ENCODE peak calls at places on chromosomes 12 and 14, in ten cellular contexts. One of them, this sample, is unnamed.

GRCh38 chr12:75909714-75910451 is 121.7 kb downstream of the PHLDA1 start:
- DNase-seq in CD8-positive, alpha-beta T cell: no peak
- DNase-seq in A549: no peak
- DNase-seq in substantia nigra: no peak
- DNase-seq in GM03348: no peak
- DNase-seq in HuH-7.5: no peak
- DNase-seq in epithelial cell of esophagus: no peak
- DNase-seq in uterus: no peak
- DNase-seq in BJ: no peak
- DNase-seq in mucosa of gallbladder: no peak
- DNase-seq in this sample: no peak

GRCh38 chr14:54857830-54858269 is 44.8 kb downstream of the GCH1 start:
- DNase-seq in HuH-7.5: no peak
- DNase-seq in BJ: no peak
- DNase-seq in epithelial cell of esophagus: no peak
- DNase-seq in uterus: no peak
- DNase-seq in mucosa of gallbladder: no peak
- DNase-seq in A549: no peak
- DNase-seq in CD8-positive, alpha-beta T cell: no peak
- DNase-seq in GM03348: no peak
- DNase-seq in substantia nigra: no peak
- DNase-seq in this sample: no peak

GRCh38 chr12:96103067-96103650 is 67.8 kb upstream of the LTA4H start:
- DNase-seq in BJ: no peak
- DNase-seq in A549: no peak
- DNase-seq in mucosa of gallbladder: no peak
- DNase-seq in CD8-positive, alpha-beta T cell: no peak
- DNase-seq in epithelial cell of esophagus: no peak
- DNase-seq in HuH-7.5: no peak
- DNase-seq in GM03348: no peak
- DNase-seq in uterus: peak; percentile 38
- DNase-seq in substantia nigra: no peak
- DNase-seq in this sample: no peak

GRCh38 chr14:56000846-56001245 is 117.4 kb upstream of the PELI2 start:
- DNase-seq in mucosa of gallbladder: no peak
- DNase-seq in epithelial cell of esophagus: no peak
- DNase-seq in substantia nigra: no peak
- DNase-seq in GM03348: no peak
- DNase-seq in BJ: no peak
- DNase-seq in CD8-positive, alpha-beta T cell: no peak
- DNase-seq in uterus: no peak
- DNase-seq in HuH-7.5: no peak
- DNase-seq in A549: no peak
- DNase-seq in this sample: no peak

GRCh38 chr12:31651893-31652521 is 7.5 kb upstream of the ETFBKMT start:
- DNase-seq in epithelial cell of esophagus: no peak
- DNase-seq in mucosa of gallbladder: no peak
- DNase-seq in GM03348: no peak
- DNase-seq in uterus: peak; percentile 29
- DNase-seq in BJ: no peak
- DNase-seq in A549: no peak
- DNase-seq in HuH-7.5: no peak
- DNase-seq in CD8-positive, alpha-beta T cell: no peak
- DNase-seq in substantia nigra: no peak
- DNase-seq in this sample: no peak

GRCh38 chr12:32889073-32889760 is 7.4 kb downstream of the PKP2 start:
- DNase-seq in HuH-7.5: no peak
- DNase-seq in uterus: no peak
- DNase-seq in BJ: no peak
- DNase-seq in CD8-positive, alpha-beta T cell: no peak
- DNase-seq in epithelial cell of esophagus: peak; percentile 83
- DNase-seq in mucosa of gallbladder: no peak
- DNase-seq in substantia nigra: no peak
- DNase-seq in GM03348: no peak
- DNase-seq in A549: no peak
- DNase-seq in this sample: peak; percentile 77

GRCh38 chr12:47779301-47779942 is 6.4 kb downstream of the SLC48A1 start:
- DNase-seq in HuH-7.5: peak; percentile 94
- DNase-seq in substantia nigra: peak; percentile 88
- DNase-seq in uterus: peak; percentile 91
- DNase-seq in GM03348: peak; percentile 88
- DNase-seq in A549: peak; percentile 86
- DNase-seq in BJ: peak; percentile 23
- DNase-seq in epithelial cell of esophagus: peak; percentile 82
- DNase-seq in CD8-positive, alpha-beta T cell: peak; percentile 97
- DNase-seq in mucosa of gallbladder: peak; percentile 91
- DNase-seq in this sample: peak; percentile 64

GRCh38 chr14:56998728-56999127 is 188.4 kb upstream of the OTX2 start:
- DNase-seq in CD8-positive, alpha-beta T cell: no peak
- DNase-seq in GM03348: no peak
- DNase-seq in substantia nigra: no peak
- DNase-seq in uterus: no peak
- DNase-seq in epithelial cell of esophagus: no peak
- DNase-seq in mucosa of gallbladder: no peak
- DNase-seq in HuH-7.5: no peak
- DNase-seq in A549: no peak
- DNase-seq in BJ: no peak
- DNase-seq in this sample: no peak

GRCh38 chr14:75700295-75700694 is 39.2 kb downstream of the TTLL5 start:
- DNase-seq in epithelial cell of esophagus: no peak
- DNase-seq in GM03348: no peak
- DNase-seq in uterus: no peak
- DNase-seq in CD8-positive, alpha-beta T cell: no peak
- DNase-seq in BJ: no peak
- DNase-seq in A549: no peak
- DNase-seq in mucosa of gallbladder: no peak
- DNase-seq in HuH-7.5: no peak
- DNase-seq in substantia nigra: no peak
- DNase-seq in this sample: no peak

GRCh38 chr14:59482471-59483331 is 1.5 kb downstream of the L3HYPDH start:
- DNase-seq in A549: peak; percentile 83
- DNase-seq in GM03348: peak; percentile 64
- DNase-seq in substantia nigra: no peak
- DNase-seq in CD8-positive, alpha-beta T cell: no peak
- DNase-seq in BJ: peak; percentile 58
- DNase-seq in uterus: peak; percentile 57
- DNase-seq in epithelial cell of esophagus: peak; percentile 93
- DNase-seq in HuH-7.5: no peak
- DNase-seq in mucosa of gallbladder: peak; percentile 55
- DNase-seq in this sample: peak; percentile 79